ENCODE peak calls at places on chromosomes 12 and 14, in seven cellular contexts. J is tibial nerve; Z is CD8-positive, alpha-beta T cell; F is mammary epithelial cell; N is heart left ventricle; V is H1; X is fibroblast of lung. S is an unnamed sample. For H3K4me1, the result is how much of the 10 kb centered on the place peaks cover.

GRCh38 chr14:33617154-33617553 is 333.7 kb downstream of the EGLN3 start:
- DNase-seq in Z (no peak), N (no peak), X (peak), V (no peak), J (no peak), F (peak), S (peak)

GRCh38 chr12:45737638-45738037 is 8.1 kb downstream of the ARID2 start:
- DNase-seq in V (no peak), F (no peak), X (no peak), J (no peak), N (no peak), Z (no peak), S (no peak)

GRCh38 chr12:104218935-104219334 is 3.4 kb downstream of the TXNRD1 start:
- DNase-seq in N (no peak), F (peak), J (no peak), V (no peak), Z (no peak), X (peak), S (no peak)

GRCh38 chr12:19440916-19441315 is 1.6 kb downstream of the AEBP2 start:
- DNase-seq in Z (no peak), J (no peak), N (no peak), F (no peak), V (no peak), X (peak), S (no peak)

GRCh38 chr12:123114305-123115083 is 36.4 kb downstream of the PITPNM2 start:
- DNase-seq in Z (no peak), J (no peak), V (no peak), N (no peak), X (no peak), F (no peak), S (no peak)

GRCh38 chr12:55843431-55843830 is 695 bp upstream of the MMP19 start:
- DNase-seq in Z (no peak), N (no peak), X (no peak), J (no peak), F (no peak), V (no peak), S (no peak)

GRCh38 chr14:91830777-91831176 is 36.6 kb downstream of the TC2N start:
- DNase-seq in X (no peak), F (no peak), J (no peak), V (peak), N (no peak), Z (no peak), S (no peak)

GRCh38 chr12:116159593-116159992 is 117.9 kb downstream of the MED13L start:
- DNase-seq in V (no peak), Z (no peak), N (no peak), F (no peak), X (no peak), J (no peak), S (no peak)

GRCh38 chr14:22533057-22533704 is 55.8 kb downstream of the DAD1 start:
- DNase-seq in J (no peak), N (no peak), F (no peak), Z (no peak), X (no peak), V (no peak), S (no peak)

GRCh38 chr14:20434701-20435453 is 1.1 kb downstream of the KLHL33 start:
- DNase-seq in V (no peak), X (no peak), J (peak), F (no peak), Z (no peak), N (peak), S (no peak)

GRCh38 chr12:123076604-123077297 is 74.1 kb downstream of the PITPNM2 start:
- DNase-seq in F (peak), X (no peak), Z (peak), V (no peak), J (no peak), N (no peak), S (no peak)

GRCh38 chr12:26198742-26199141 is 3.4 kb downstream of the SSPN start:
- DNase-seq in F (peak), J (no peak), Z (no peak), V (no peak), N (no peak), X (peak), S (peak)

GRCh38 chr12:65638324-65638723 is 186.0 kb upstream of the HMGA2 start:
- DNase-seq in F (no peak), V (no peak), J (no peak), X (no peak), Z (no peak), N (no peak), S (no peak)

GRCh38 chr12:11497995-11498394 is 102.6 kb upstream of the PRB2 start:
- DNase-seq in Z (no peak), V (no peak), N (no peak), J (no peak), X (no peak), F (no peak), S (no peak)

DNA sequence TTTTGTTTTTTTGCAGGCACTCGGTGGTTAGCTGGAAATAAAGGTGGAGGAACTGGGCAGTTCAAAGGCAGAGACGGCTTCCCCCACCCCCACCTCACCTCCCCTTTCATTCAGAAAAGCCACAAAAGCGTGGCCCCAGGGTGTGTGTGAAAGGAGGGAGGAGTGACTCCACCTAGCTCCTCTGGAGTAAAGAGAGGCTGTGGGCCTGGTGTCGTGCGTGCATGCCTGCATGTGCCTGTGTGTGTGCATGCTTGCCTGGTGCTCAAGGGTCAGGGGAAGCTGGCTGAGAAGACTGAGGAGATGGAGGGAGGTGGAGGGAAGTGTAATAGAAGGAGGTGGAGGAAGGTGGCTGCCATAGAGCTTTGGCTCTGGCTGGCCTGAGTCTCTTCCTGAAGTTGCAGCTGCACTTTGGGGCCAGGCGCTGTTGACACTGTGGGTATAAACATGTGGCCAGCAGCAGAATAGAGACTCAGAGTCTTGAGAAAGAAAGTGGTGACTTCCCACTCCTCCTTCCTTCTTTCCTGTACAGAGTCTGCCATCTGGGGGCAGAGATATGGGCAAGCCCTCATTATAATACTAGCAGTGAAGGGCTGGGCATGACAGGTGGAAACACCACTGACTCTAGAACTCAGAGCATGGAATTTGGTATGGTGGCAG is 36.9 kb upstream of the SINHCAF start:
- DNase-seq in X (no peak), F (peak), Z (no peak), N (no peak), J (no peak), V (no peak), S (no peak)
- H3K27ac ChIP-seq in X (no peak), F (no peak), Z (no peak), N (no peak), J (no peak), V (peak), S (no peak)

DNA sequence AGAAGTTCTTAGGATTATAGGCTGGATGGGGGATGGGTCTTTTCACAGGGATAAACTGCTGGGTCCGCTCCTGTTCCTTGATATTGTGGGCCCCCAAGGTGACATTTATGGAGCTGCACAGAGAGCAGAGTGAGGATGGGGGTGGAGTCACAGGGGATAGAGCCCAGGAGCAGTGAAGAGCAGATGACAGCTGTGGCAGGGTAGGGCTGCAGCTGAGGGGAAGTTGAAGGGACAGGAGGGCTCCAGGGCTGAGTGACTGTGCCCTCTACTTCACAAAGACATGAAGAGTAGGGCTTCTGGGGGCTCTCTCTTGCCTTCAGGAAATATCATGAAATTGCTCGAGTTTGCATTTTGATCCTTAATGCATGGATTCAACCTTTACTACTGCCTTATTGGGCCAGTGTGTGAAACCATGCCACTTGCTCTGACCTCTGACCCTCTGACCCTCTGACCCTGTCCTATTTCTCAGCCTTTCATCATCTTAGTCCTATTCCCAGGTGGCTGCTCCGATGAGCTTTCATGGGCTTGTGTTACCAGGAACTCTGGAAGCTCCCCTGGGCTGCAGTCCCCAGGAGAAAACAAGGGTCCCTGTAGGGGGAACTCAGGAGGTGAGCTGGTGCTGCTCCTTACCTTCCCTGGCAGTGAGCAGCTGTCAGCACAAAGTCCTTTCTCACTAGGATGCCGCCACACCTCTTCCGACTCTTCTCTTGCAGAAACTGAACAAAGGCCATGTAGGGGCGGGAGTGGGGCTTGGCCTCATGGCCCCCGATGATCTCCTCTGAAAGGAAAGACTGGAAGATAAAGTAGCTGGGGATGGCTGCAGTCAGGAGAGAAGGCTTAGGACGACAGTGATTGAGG is 1.6 kb downstream of the GZMH start:
- DNase-seq in F (no peak), N (no peak), J (no peak), V (no peak), Z (no peak), X (no peak), S (no peak)
- H3K4me1 ChIP-seq in F (under half), N (under half), J (under half), V (under half), Z (under half), X (under half), S (under half)

GRCh38 chr12:121697093-121697698 is 15.4 kb upstream of the TMEM120B start:
- DNase-seq in V (no peak), J (no peak), N (no peak), Z (no peak), X (peak), F (no peak), S (no peak)
- TF ChIP-seq CTCF in V (peak), J (peak), N (peak), Z (peak), X (peak), F (peak), S (peak)

GRCh38 chr14:102776761-102777710 is at the start of gene TRAF3:
- DNase-seq in X (peak), N (peak), J (no peak), F (peak), V (no peak), Z (peak), S (no peak)

GRCh38 chr14:102774391-102775153 is 2.7 kb upstream of the TRAF3 start:
- DNase-seq in F (peak), Z (peak), J (no peak), X (peak), N (peak), V (peak), S (peak)

GRCh38 chr14:102777711-102778615 is 714 bp downstream of the TRAF3 start:
- DNase-seq in N (peak), F (peak), X (peak), V (no peak), Z (peak), J (no peak), S (no peak)

GRCh38 chr14:102778616-102779351 is 1.5 kb downstream of the TRAF3 start:
- DNase-seq in N (no peak), F (no peak), Z (no peak), V (no peak), X (no peak), J (no peak), S (peak)

GRCh38 chr14:102775855-102776760 is 1.1 kb upstream of the TRAF3 start:
- DNase-seq in N (no peak), Z (no peak), J (no peak), V (no peak), F (peak), X (peak), S (no peak)
- H3K27ac ChIP-seq in N (peak), Z (peak), J (peak), V (no peak), F (no peak), X (peak), S (no peak)

DNA sequence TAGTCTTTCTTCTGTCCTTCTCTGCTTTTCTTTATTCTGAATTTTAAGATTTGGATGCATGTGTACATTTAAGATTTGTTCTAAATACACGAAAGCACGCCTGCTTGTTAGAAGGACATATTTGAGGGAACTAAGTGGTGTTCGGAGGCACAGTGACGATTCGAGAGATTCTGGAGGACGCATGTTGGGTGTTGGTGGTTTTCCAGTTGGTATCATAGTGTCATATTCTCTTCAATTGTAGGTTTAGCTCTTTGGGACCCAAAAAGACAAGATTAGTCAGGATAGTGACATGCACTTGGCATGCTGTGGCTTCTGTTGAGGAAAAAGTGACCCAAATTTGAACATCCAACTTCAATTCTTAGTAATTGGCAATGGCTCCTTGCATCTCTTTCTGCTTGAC is 30.1 kb downstream of the PRKCH start:
- DNase-seq in N (no peak), Z (no peak), X (no peak), F (no peak), J (no peak), V (no peak), S (no peak)
- H3K4me1 ChIP-seq in N (under half), Z (half or more), X (under half), F (under half), J (under half), V (under half), S (under half)

GRCh38 chr14:104019806-104020205 is 65.7 kb upstream of the ASPG start:
- DNase-seq in Z (no peak), X (no peak), V (no peak), N (no peak), F (no peak), J (no peak), S (no peak)
- TF ChIP-seq CTCF in Z (no peak), X (no peak), V (peak), N (no peak), F (no peak), J (no peak), S (no peak)

GRCh38 chr14:52266179-52266578 is 1.3 kb upstream of the PTGDR start:
- DNase-seq in J (peak), V (no peak), X (peak), F (peak), N (peak), Z (no peak), S (no peak)

GRCh38 chr14:52265248-52265647 is 2.2 kb upstream of the PTGDR start:
- DNase-seq in Z (no peak), X (no peak), V (no peak), F (no peak), J (no peak), N (no peak), S (no peak)

GRCh38 chr14:52262600-52262999 is 4.9 kb upstream of the PTGDR start:
- DNase-seq in N (no peak), Z (no peak), X (no peak), J (no peak), F (no peak), V (no peak), S (no peak)

GRCh38 chr14:52266782-52267181 is 716 bp upstream of the PTGDR start:
- DNase-seq in J (no peak), V (no peak), Z (no peak), F (peak), N (no peak), X (peak), S (no peak)

DNA sequence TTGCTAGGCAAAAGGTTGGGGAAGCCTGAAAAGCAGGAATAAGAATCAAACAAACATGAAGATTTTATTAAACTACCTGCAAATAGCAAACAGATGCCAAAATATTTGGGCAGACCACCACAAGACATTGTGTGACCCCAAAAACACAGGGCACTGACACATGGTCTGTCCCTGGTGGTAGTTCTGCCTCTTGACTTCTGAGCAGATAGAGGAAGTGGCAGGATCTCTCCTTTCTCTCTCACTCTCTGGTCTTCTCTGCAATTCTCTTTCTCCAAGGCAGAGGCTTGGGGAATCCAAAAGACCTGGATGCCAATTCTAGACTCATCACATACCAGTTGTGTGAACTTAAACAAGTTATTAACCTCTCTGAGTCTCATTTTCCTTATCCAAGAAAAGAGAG is 4.3 kb upstream of the PTGDR start:
- DNase-seq in N (no peak), Z (no peak), X (no peak), F (no peak), V (no peak), J (no peak), S (no peak)
- H3K27ac ChIP-seq in N (no peak), Z (no peak), X (no peak), F (no peak), V (no peak), J (no peak), S (no peak)

GRCh38 chr12:109116611-109116949 is 193 bp downstream of the ACACB start:
- DNase-seq in V (no peak), Z (no peak), N (no peak), F (no peak), X (no peak), J (no peak), S (no peak)
- H3K4me1 ChIP-seq in V (under half), Z (under half), N (half or more), F (under half), X (under half), J (under half), S (under half)

DNA sequence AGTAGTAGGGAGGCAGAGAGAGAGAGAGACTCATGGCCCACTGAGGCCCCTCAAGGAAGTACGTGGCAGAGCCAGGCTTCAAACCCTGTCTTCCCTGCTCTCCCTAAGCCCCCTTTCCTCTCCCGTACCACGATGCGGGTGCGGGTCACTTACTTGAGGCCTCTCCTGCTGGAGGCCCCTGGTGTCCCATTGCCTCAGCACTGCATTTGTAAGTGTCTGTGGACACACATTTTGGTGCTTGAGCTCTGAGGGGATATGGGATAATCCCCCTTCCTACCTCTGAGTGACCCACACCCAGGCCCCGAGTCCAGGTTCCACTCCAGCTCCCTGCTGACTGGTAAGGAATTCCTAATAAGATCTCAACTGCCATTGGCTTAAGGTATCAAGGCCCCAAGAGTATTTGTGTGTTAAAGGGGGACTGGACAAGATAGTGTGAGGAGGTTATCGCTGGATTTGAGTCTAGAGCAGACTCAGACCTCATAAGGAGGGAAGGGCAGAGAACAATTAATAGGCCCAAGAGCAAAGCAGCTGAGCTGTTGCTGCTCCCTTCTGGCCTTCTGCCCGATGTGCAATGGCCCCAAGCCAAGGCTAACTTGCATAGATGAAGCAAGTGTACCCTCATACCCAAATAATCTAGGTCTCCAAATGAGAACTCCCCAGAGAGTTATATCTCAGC is 71.9 kb downstream of the CRACR2A start:
- DNase-seq in F (peak), N (peak), V (no peak), Z (no peak), X (peak), J (no peak), S (no peak)
- TF ChIP-seq CTCF in F (peak), N (peak), V (peak), Z (no peak), X (peak), J (no peak), S (peak)

GRCh38 chr12:95462081-95462480 is 11.9 kb upstream of the METAP2 start:
- DNase-seq in V (no peak), N (no peak), F (no peak), Z (no peak), X (no peak), J (no peak), S (no peak)
- H3K27ac ChIP-seq in V (no peak), N (no peak), F (no peak), Z (no peak), X (no peak), J (no peak), S (no peak)